ENCODE peak calls at places on chromosomes 7 and 10, in four cellular contexts. S is natural killer cell, U is fibroblast of villous mesenchyme, B is mammary epithelial cell. V is an unnamed sample.

GRCh38 chr7:26399309-26399610 is 107.6 kb downstream of the SNX10 start:
- DNase-seq in U (no peak), S (no peak), B (no peak), V (no peak)

GRCh38 chr7:29613100-29613499 is 49.5 kb downstream of the PRR15 start:
- DNase-seq in B (no peak), U (no peak), S (no peak), V (no peak)

GRCh38 chr7:144854839-144855424 is 19.1 kb upstream of the TPK1 start:
- DNase-seq in U (peak; percentile 17), B (peak; percentile 4), S (no peak), V (no peak)

GRCh38 chr10:11009471-11010308 is 8.0 kb upstream of the CELF2 start:
- DNase-seq in B (no peak), U (no peak), S (no peak), V (no peak)

GRCh38 chr7:11300231-11300630 is 326.6 kb downstream of the PHF14 start:
- DNase-seq in S (no peak), B (no peak), U (no peak), V (no peak)

GRCh38 chr10:127871631-127872010 is 21.1 kb downstream of the CLRN3 start:
- DNase-seq in B (no peak), U (no peak), S (no peak), V (no peak)

GRCh38 chr7:159098424-159098786 is 46.3 kb downstream of the VIPR2 start:
- DNase-seq in B (no peak), S (no peak), U (no peak), V (no peak)

GRCh38 chr10:124547651-124548168 is 86.1 kb downstream of the LHPP start:
- DNase-seq in B (no peak), U (peak; percentile 64), S (no peak), V (no peak)

GRCh38 chr7:98617051-98617959 is at the start of gene NPTX2:
- DNase-seq in S (no peak), B (peak; percentile 6), U (no peak), V (peak; percentile 35)

GRCh38 chr10:69061305-69062161 is 26.4 kb upstream of the SRGN start:
- DNase-seq in U (peak; percentile 100), B (peak; percentile 60), S (no peak), V (no peak)

GRCh38 chr7:15709978-15710377 is 23.5 kb upstream of the MEOX2 start:
- DNase-seq in U (no peak), S (no peak), B (no peak), V (no peak)

GRCh38 chr7:117873056-117873932 is at the start of gene CTTNBP2:
- DNase-seq in S (no peak), U (peak; percentile 55), B (peak; percentile 30), V (peak; percentile 33)

GRCh38 chr10:29131952-29132820 is 156.7 kb upstream of the LYZL1 start:
- DNase-seq in U (peak; percentile 70), S (no peak), B (no peak), V (no peak)

GRCh38 chr7:133491319-133491718 is 238.4 kb downstream of the EXOC4 start:
- DNase-seq in U (no peak), B (no peak), S (no peak), V (no peak)

GRCh38 chr10:122034149-122034756 is 45.3 kb downstream of the TACC2 start:
- DNase-seq in B (peak; percentile 71), S (no peak), U (peak; percentile 37), V (no peak)
- TF ChIP-seq CTCF in B (no peak), S (no peak), U (no peak), V (no peak)

GRCh38 chr7:14637968-14638367 is 264.6 kb downstream of the DGKB start:
- DNase-seq in B (no peak), U (no peak), S (no peak), V (no peak)
- TF ChIP-seq CTCF in B (peak; percentile 17), U (no peak), S (no peak), V (no peak)

GRCh38 chr10:83562381-83562780 is 576.9 kb upstream of the GHITM start:
- DNase-seq in S (no peak), B (no peak), U (no peak), V (no peak)
- TF ChIP-seq CTCF in S (no peak), B (no peak), U (no peak), V (no peak)

DNA sequence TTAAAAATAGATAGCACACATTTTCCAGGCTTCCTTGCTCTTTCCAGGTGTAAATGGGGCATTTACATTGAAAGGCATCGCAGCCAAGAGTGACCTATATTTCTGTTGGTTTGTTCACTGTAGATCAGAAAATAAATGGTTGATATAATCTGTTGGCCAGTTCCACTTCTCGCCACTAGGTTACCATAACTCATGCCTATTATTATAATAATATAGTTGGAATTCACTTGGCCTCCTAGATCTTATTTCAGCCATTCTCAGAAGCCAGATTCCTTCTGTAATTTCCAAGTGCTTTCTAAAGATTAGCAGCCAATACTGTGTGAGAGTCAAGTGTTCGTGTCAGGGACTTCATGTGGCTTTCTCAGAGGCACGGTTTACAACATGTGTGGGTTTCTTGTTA is 179.5 kb downstream of the DNAH11 start:
- DNase-seq in S (no peak), U (no peak), B (no peak), V (no peak)
- TF ChIP-seq CTCF in S (no peak), U (peak; percentile 17), B (peak; percentile 36), V (no peak)